ENCODE peak calls at places on chromosomes 2 and 18, in six cellular contexts. T is ascending aorta, H is lower lobe of right lung, I is left lung, K is upper lobe of right lung, P is adrenal gland. G is an unnamed sample. For H3K9me3, the result is how much of the 10 kb centered on the place peaks cover.

GRCh38 chr2:84970266-84970955 is 550 bp upstream of the KCMF1 start:
- DNase-seq in T (peak), H (peak), I (peak), K (peak), P (peak), G (peak)

GRCh38 chr18:51655327-51655698 is 457.8 kb upstream of the MEX3C start:
- DNase-seq in T (no peak), H (no peak), I (no peak), K (no peak), P (no peak), G (no peak)

GRCh38 chr18:3425450-3425849 is 24.5 kb upstream of the TGIF1 start:
- DNase-seq in T (no peak), H (no peak), I (no peak), K (no peak), P (no peak), G (no peak)

GRCh38 chr2:121736140-121736461 is 574 bp downstream of the NIFK start:
- DNase-seq in T (no peak), H (no peak), I (no peak), K (no peak), P (no peak), G (no peak)

GRCh38 chr2:240234503-240234951 is 94.1 kb upstream of the OTOS start:
- DNase-seq in T (no peak), H (peak), I (no peak), K (peak), P (no peak), G (no peak)

GRCh38 chr2:40466332-40466731 is 14.4 kb upstream of the SLC8A1 start:
- DNase-seq in T (no peak), H (no peak), I (no peak), K (no peak), P (no peak), G (no peak)

GRCh38 chr2:9370746-9371145 is 52.6 kb downstream of the ITGB1BP1 start:
- DNase-seq in T (no peak), H (no peak), I (no peak), K (no peak), P (no peak), G (no peak)

GRCh38 chr2:205484717-205485116 is 197.6 kb upstream of the NRP2 start:
- DNase-seq in T (no peak), H (no peak), I (no peak), K (no peak), P (no peak), G (no peak)

GRCh38 chr2:119694994-119695521 is 16.1 kb downstream of the TMEM177 start:
- DNase-seq in T (no peak), H (no peak), I (no peak), K (no peak), P (no peak), G (no peak)

GRCh38 chr2:17813742-17814458 is 2.4 kb upstream of the MSGN1 start:
- DNase-seq in T (no peak), H (no peak), I (no peak), K (no peak), P (no peak), G (no peak)

GRCh38 chr2:15798716-15799431 is 141.5 kb upstream of the MYCN start:
- DNase-seq in T (no peak), H (no peak), I (no peak), K (no peak), P (no peak), G (no peak)

GRCh38 chr2:21070322-21071257 is 26.7 kb upstream of the APOB start:
- DNase-seq in T (no peak), H (no peak), I (no peak), K (no peak), P (no peak), G (no peak)

GRCh38 chr2:226483745-226484619 is 315.6 kb downstream of the IRS1 start:
- DNase-seq in T (no peak), H (no peak), I (no peak), K (no peak), P (no peak), G (no peak)

DNA sequence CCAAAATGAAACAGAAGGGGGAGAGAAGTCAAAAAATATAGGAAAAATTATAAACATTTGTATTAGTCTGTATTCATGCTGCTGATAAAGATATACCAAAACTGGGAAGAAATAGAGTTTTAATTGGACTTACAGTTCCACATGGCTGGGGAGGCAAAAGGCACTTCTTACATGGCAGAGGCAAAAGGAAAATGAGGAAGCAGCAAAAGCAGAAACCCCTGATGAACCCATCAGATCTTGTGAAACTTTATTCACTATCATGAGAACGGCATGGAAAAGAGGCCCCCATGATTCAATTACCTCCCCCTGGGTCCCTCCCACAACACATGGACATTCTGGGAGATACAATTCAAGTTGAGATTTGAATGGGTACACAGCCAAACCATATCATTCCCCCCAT is 79.1 kb downstream of the ZRANB3 start:
- DNase-seq in T (no peak), H (no peak), I (no peak), K (no peak), P (no peak), G (no peak)
- H3K9me3 ChIP-seq in T (under half), H (under half), I (under half), K (under half), P (under half), G (under half)

GRCh38 chr2:231038483-231039293 is 1.4 kb downstream of the C2orf72 start:
- DNase-seq in T (no peak), H (no peak), I (no peak), K (no peak), P (no peak), G (no peak)

GRCh38 chr2:231041061-231041689 is 3.9 kb downstream of the C2orf72 start:
- DNase-seq in T (no peak), H (no peak), I (no peak), K (no peak), P (no peak), G (no peak)

GRCh38 chr2:231037731-231038482 is 584 bp downstream of the C2orf72 start:
- DNase-seq in T (no peak), H (no peak), I (no peak), K (no peak), P (no peak), G (no peak)

GRCh38 chr2:231039821-231040364 is 2.6 kb downstream of the C2orf72 start:
- DNase-seq in T (no peak), H (no peak), I (no peak), K (no peak), P (no peak), G (no peak)

GRCh38 chr2:231039294-231039664 is 2.0 kb downstream of the C2orf72 start:
- DNase-seq in T (no peak), H (no peak), I (no peak), K (no peak), P (no peak), G (no peak)
- H3K4me3 ChIP-seq in T (no peak), H (no peak), I (no peak), K (no peak), P (no peak), G (no peak)

GRCh38 chr2:191601060-191601459 is 76.9 kb upstream of the NABP1 start:
- DNase-seq in T (no peak), H (peak), I (no peak), K (peak), P (no peak), G (no peak)

GRCh38 chr2:191604154-191604553 is 73.8 kb upstream of the NABP1 start:
- DNase-seq in T (no peak), H (no peak), I (no peak), K (no peak), P (no peak), G (no peak)

GRCh38 chr2:191593622-191594416 is 84.1 kb upstream of the NABP1 start:
- DNase-seq in T (no peak), H (no peak), I (no peak), K (no peak), P (no peak), G (no peak)

GRCh38 chr2:191597186-191597751 is 80.7 kb upstream of the NABP1 start:
- DNase-seq in T (no peak), H (no peak), I (no peak), K (no peak), P (no peak), G (no peak)

DNA sequence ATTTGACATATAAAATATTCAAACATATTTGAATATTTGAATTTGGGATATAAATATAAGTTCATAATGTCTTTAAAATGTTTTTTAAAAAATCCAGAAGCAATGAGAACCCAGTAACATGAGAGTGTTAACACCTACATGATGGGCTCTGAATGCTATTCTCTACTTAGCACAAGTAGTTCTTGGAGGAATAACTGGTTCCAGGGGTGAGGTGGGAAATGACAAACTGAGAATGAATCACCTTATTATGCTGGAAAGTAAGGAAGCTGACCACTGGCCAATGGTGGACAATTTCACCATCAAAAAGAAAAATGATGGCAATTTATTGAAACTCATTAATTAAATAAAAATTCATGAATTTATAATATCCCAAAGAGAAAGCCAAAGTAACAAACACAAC is 79.6 kb upstream of the NABP1 start:
- DNase-seq in T (no peak), H (no peak), I (no peak), K (no peak), P (no peak), G (no peak)
- TF ChIP-seq CTCF in T (no peak), H (no peak), I (no peak), K (no peak), P (no peak), G (no peak)

GRCh38 chr2:926259-926780 is 24.3 kb upstream of the SNTG2 start:
- DNase-seq in T (no peak), H (no peak), I (no peak), K (no peak), P (peak), G (no peak)

GRCh38 chr2:924701-925100 is 25.9 kb upstream of the SNTG2 start:
- DNase-seq in T (no peak), H (no peak), I (no peak), K (no peak), P (no peak), G (no peak)

GRCh38 chr2:924202-924601 is 26.4 kb upstream of the SNTG2 start:
- DNase-seq in T (no peak), H (no peak), I (no peak), K (no peak), P (no peak), G (no peak)

GRCh38 chr2:925711-926110 is 24.9 kb upstream of the SNTG2 start:
- DNase-seq in T (no peak), H (no peak), I (no peak), K (no peak), P (no peak), G (no peak)

DNA sequence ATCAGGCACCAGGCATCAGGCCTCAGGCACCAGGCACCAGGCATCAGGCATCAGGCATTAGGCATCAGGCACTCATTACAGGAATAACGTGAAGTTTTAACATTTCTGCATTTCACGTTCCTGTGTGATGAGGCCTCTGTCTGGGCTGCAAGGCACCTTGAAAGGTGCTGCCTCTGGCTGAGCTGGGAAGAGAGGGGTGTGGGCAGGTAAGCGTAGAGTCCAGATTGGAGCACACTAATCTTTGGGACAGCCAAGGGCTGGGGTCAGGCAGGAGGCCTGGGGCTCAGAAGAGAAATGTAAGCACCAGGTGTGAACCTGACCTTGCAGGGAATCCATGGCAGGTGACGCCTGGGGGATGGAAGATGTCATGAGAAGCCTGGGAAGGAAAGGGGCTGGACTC is 25.3 kb upstream of the SNTG2 start:
- DNase-seq in T (no peak), H (no peak), I (no peak), K (no peak), P (no peak), G (no peak)
- H3K9me3 ChIP-seq in T (under half), H (under half), I (under half), K (under half), P (under half), G (under half)

GRCh38 chr2:74916394-74916793 is 42.0 kb upstream of the POLE4 start:
- DNase-seq in T (no peak), H (no peak), I (no peak), K (no peak), P (no peak), G (no peak)

GRCh38 chr2:74922592-74923227 is 35.7 kb upstream of the POLE4 start:
- DNase-seq in T (no peak), H (no peak), I (no peak), K (no peak), P (no peak), G (no peak)

GRCh38 chr2:74921236-74921736 is 37.2 kb upstream of the POLE4 start:
- DNase-seq in T (no peak), H (no peak), I (no peak), K (no peak), P (no peak), G (no peak)

GRCh38 chr2:74917702-74918619 is 40.5 kb upstream of the POLE4 start:
- DNase-seq in T (no peak), H (no peak), I (no peak), K (no peak), P (no peak), G (no peak)

GRCh38 chr2:74919827-74920226 is 38.6 kb upstream of the POLE4 start:
- DNase-seq in T (no peak), H (peak), I (peak), K (peak), P (peak), G (peak)
- H3K4me3 ChIP-seq in T (no peak), H (peak), I (no peak), K (peak), P (peak), G (no peak)

DNA sequence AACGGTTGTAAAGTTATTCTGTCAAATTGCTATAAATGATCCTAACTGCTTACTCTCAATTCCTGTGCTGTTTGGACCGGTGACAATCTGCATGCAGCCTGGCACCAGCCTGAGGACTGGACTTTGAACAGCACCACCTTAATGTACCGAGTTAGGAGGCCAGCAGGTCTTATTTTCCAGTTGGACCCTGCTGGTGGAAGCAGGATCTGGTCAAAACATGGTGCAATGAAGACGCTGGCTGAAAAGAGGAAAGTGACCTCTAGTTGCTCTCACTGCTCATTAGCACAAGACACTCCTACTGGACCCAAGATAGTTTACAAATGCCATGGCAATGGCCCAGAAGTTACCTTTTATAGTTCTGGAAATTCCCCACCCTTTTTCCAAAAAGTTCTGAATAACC is 36.0 kb downstream of the RBKS start:
- DNase-seq in T (no peak), H (no peak), I (no peak), K (no peak), P (no peak), G (no peak)
- TF ChIP-seq CTCF in T (no peak), H (no peak), I (no peak), K (no peak), P (no peak), G (no peak)

GRCh38 chr2:67581751-67582150 is 184.6 kb downstream of the ETAA1 start:
- DNase-seq in T (no peak), H (no peak), I (no peak), K (no peak), P (no peak), G (no peak)

GRCh38 chr2:67583185-67583584 is 186.1 kb downstream of the ETAA1 start:
- DNase-seq in T (no peak), H (no peak), I (no peak), K (no peak), P (no peak), G (no peak)

GRCh38 chr2:67576991-67577390 is 179.9 kb downstream of the ETAA1 start:
- DNase-seq in T (no peak), H (no peak), I (no peak), K (no peak), P (no peak), G (no peak)

GRCh38 chr2:67579207-67579606 is 182.1 kb downstream of the ETAA1 start:
- DNase-seq in T (no peak), H (no peak), I (no peak), K (no peak), P (no peak), G (no peak)

DNA sequence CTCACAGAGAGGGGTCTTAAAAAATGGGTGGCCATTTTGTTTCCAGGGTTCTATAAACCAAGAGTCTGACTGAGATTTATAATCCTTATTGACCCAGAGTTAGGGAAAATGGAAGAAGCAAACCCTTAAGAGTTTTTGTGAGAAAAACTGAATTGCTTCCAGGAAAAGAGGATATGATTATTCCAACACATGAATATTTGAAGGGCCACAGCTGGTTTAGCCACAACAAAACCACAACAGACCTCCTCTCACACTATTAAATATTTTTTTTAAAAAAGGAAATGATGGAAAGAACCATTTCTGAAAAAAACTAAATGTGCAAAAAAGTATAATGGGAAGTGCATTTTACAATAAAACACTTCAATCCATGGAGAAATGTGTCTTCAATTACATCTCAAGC is 182.7 kb downstream of the ETAA1 start:
- DNase-seq in T (no peak), H (no peak), I (no peak), K (no peak), P (no peak), G (no peak)
- H3K9me3 ChIP-seq in T (under half), H (under half), I (under half), K (under half), P (under half), G (under half)